ENCODE peak calls at places on chromosomes 1 and 21, in seven cellular contexts. P is left lung, G is aorta, Y is NT2/D1, R is pancreas, C is lower lobe of right lung, E is right cardiac atrium. Q is an unnamed sample.

GRCh38 chr1:230620666-230621065 is 21.6 kb upstream of the COG2 start:
- DNase-seq in E (no peak), G (no peak), C (no peak), P (no peak), Y (no peak), R (no peak), Q (no peak)

GRCh38 chr1:43834280-43835140 is 99.1 kb upstream of the ARTN start:
- DNase-seq in R (no peak), E (no peak), Y (no peak), G (no peak), P (no peak), C (peak; percentile 61), Q (no peak)

GRCh38 chr1:246435421-246436041 is 71.5 kb downstream of the SMYD3 start:
- DNase-seq in C (no peak), R (no peak), Y (no peak), E (no peak), P (no peak), G (no peak), Q (no peak)

GRCh38 chr1:51986718-51987117 is 3.8 kb downstream of the RAB3B start:
- DNase-seq in E (no peak), R (no peak), C (no peak), G (no peak), Y (no peak), P (no peak), Q (no peak)

GRCh38 chr1:931380-932177 is 7.9 kb downstream of the SAMD11 start:
- DNase-seq in E (no peak), P (no peak), G (no peak), R (no peak), C (no peak), Y (no peak), Q (no peak)

GRCh38 chr1:77063118-77063517 is 156.1 kb downstream of the PIGK start:
- DNase-seq in P (no peak), Y (no peak), R (no peak), C (no peak), G (no peak), E (no peak), Q (no peak)

GRCh38 chr1:21312407-21312992 is 22.2 kb upstream of the ECE1 start:
- DNase-seq in P (no peak), G (no peak), Y (no peak), E (peak; percentile 5), R (no peak), C (no peak), Q (no peak)

GRCh38 chr1:153841463-153841994 is 66.3 kb downstream of the SLC27A3 start:
- DNase-seq in R (no peak), G (no peak), C (no peak), P (no peak), Y (no peak), E (no peak), Q (no peak)

GRCh38 chr1:192904438-192904895 is 95.6 kb downstream of the RGS2 start:
- DNase-seq in C (no peak), G (no peak), R (no peak), E (no peak), Y (no peak), P (no peak), Q (no peak)

GRCh38 chr1:175132456-175132855 is 60.1 kb downstream of the KIAA0040 start:
- DNase-seq in C (no peak), P (no peak), G (no peak), R (no peak), Y (no peak), E (no peak), Q (no peak)

GRCh38 chr1:39378377-39378776 is 113.1 kb upstream of the BMP8A start:
- DNase-seq in C (no peak), R (no peak), P (no peak), Y (no peak), G (no peak), E (no peak), Q (no peak)

GRCh38 chr1:81950037-81950436 is 149.3 kb downstream of the ADGRL2 start:
- DNase-seq in E (no peak), R (no peak), C (no peak), G (no peak), P (no peak), Y (no peak), Q (no peak)

GRCh38 chr1:159012495-159012894 is 2.8 kb downstream of the IFI16 start:
- DNase-seq in Y (no peak), C (no peak), G (no peak), P (no peak), R (no peak), E (no peak), Q (no peak)

GRCh38 chr1:77230051-77230450 is 10.8 kb upstream of the PIGK start:
- DNase-seq in R (no peak), P (no peak), C (no peak), Y (no peak), E (no peak), G (no peak), Q (no peak)

GRCh38 chr1:183648042-183648441 is 5.1 kb downstream of the APOBEC4 start:
- DNase-seq in R (no peak), C (no peak), P (no peak), Y (no peak), E (no peak), G (no peak), Q (no peak)

GRCh38 chr1:210633636-210634035 is 304.9 kb downstream of the HHAT start:
- DNase-seq in R (no peak), Y (no peak), G (no peak), E (peak; percentile 46), P (no peak), C (no peak), Q (peak; percentile 22)

GRCh38 chr1:14320518-14320917 is 278.0 kb upstream of the KAZN start:
- DNase-seq in Y (no peak), G (no peak), C (no peak), P (no peak), R (no peak), E (no peak), Q (no peak)

GRCh38 chr1:33255347-33256311 is 663 bp upstream of the ZNF362 start:
- DNase-seq in C (peak; percentile 87), G (peak; percentile 89), R (peak; percentile 82), E (peak; percentile 89), Y (peak; percentile 87), P (peak; percentile 89), Q (peak; percentile 76)

GRCh38 chr1:16324456-16324890 is 27.8 kb downstream of the FBXO42 start:
- DNase-seq in E (no peak), R (no peak), P (no peak), Y (no peak), C (no peak), G (no peak), Q (no peak)

GRCh38 chr1:161721738-161722343 is 497 bp downstream of the FCRLB start:
- DNase-seq in Y (no peak), C (no peak), E (no peak), G (no peak), R (no peak), P (no peak), Q (no peak)

GRCh38 chr1:153577624-153578051 is 12.0 kb upstream of the S100A2 start:
- DNase-seq in C (peak; percentile 53), P (no peak), Y (no peak), E (peak; percentile 87), G (no peak), R (no peak), Q (no peak)

GRCh38 chr21:38916214-38916964 is 110.7 kb downstream of the ETS2 start:
- DNase-seq in C (no peak), G (no peak), Y (no peak), P (no peak), R (no peak), E (no peak), Q (no peak)

DNA sequence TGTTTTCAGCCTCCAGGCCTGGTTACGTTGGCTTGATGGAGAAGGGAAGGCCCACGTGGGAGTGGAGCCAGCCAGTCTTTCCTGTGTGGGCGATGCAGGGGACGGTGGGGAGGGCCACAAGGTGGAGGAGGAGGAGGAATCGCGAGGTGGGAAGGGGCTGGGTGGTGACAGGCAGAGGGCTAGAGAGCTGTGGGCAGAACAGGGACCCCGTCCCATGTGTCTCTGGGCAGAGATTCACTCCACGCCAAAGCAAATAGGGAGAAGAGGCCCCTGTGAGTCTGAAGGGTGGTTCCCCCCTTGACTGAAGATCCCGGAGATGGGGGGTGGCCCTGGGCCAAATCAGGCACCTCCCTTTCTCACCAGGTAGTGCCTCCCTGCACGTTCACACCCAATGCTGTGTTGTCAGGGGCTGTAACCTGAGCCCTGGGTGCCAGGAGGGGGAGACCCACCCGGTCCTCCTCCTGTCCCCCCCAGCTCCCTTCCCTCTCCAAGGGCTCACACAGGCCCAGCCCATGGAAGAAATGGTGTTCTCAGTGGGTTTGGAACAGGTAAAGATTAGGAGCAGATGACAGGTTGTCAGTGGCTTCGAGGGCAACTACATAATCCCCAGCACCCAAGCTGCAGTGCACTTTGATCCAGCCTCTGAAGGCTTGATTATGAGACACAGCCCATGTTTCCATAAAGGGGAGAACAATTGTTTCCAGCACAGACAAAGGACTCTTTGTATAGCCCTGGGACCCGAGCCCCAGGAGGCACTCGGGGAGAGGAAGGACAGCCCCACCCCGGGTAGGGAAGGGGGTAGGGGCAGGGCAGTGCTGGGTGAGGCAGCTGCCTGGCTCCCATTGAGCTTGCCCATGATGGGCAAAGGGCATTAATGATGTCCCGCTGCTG is 37.7 kb upstream of the GPR37L1 start:
- DNase-seq in E (peak; percentile 53), C (peak; percentile 49), Y (no peak), R (peak; percentile 59), G (no peak), P (no peak), Q (no peak)
- H3K4me3 ChIP-seq in E (no peak overlapping the region), C (no peak overlapping the region), Y (no peak overlapping the region), R (no peak overlapping the region), G (no peak overlapping the region), P (no peak overlapping the region), Q (no peak overlapping the region)

DNA sequence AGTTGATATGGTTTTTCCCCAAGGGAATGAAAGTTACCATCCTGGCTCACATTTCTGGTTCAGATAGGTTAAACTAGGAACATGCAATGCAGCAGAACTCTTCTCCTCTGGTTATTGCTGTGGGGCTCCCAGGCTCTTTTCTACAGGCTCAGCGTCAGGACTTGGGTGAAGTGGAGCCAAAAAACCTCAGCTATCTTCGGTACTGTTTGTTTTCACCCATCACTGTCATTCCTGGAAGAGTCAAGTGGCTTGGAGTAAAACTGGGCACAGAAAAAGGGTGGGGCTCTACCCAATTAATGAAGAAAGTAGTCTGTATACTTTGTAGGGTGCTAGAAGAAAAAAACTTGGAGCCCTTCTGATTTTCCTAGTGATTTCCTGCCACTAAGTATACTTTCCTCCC is 9.4 kb downstream of the WNT2B start:
- DNase-seq in G (no peak), E (no peak), R (no peak), P (no peak), Y (no peak), C (no peak), Q (no peak)
- H3K4me1 ChIP-seq in G (no peaks in the 10 kb centered on the region), E (peaks cover 2% of the 10 kb centered on the region), R (no peaks in the 10 kb centered on the region), P (no peaks in the 10 kb centered on the region), Y (peaks cover 15% of the 10 kb centered on the region), C (peaks cover 6% of the 10 kb centered on the region), Q (no peaks in the 10 kb centered on the region)

DNA sequence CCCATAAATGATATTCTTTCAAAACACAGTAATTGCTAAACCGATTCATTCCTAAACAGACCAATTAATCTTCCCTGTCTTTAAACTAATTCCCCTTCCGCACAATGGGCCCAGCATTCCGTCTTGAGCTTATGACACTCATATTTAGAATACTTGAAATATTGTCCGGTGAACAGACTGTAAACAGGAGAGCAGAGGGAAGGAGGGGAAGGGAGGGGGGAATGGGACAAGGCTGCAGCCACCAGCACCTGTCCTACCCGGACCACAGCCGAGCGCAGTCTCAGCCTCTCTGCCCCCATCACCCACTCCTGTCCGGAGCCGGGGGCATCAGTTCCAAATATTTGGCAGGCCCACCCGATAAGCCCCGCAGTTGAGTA is 112.8 kb upstream of the GADD45A start:
- DNase-seq in G (no peak), R (no peak), P (no peak), Y (no peak), E (no peak), C (no peak), Q (no peak)
- H3K4me3 ChIP-seq in G (no peak overlapping the region), R (no peak overlapping the region), P (no peak overlapping the region), Y (no peak overlapping the region), E (no peak overlapping the region), C (no peak overlapping the region), Q (no peak overlapping the region)

GRCh38 chr1:10697621-10698160 is 98.8 kb downstream of the CASZ1 start:
- DNase-seq in G (no peak), P (no peak), R (no peak), Y (no peak), C (no peak), E (no peak), Q (no peak)
- H3K4me1 ChIP-seq in G (no peaks in the 10 kb centered on the region), P (peaks cover 21% of the 10 kb centered on the region), R (peaks cover 5% of the 10 kb centered on the region), Y (peaks cover 6% of the 10 kb centered on the region), C (peaks cover 34% of the 10 kb centered on the region), E (peaks cover 3% of the 10 kb centered on the region), Q (peaks cover 19% of the 10 kb centered on the region)